ENCODE peak calls at places on chromosome 3, in six cellular contexts. Q, S, U, H, N and M are unnamed samples.

GRCh38 chr3:129123314-129124060 is 1.9 kb upstream of the RAB43 start:
- DNase-seq in U (peak; percentile 21), S (no peak), H (no peak), Q (no peak), N (no peak), M (no peak)

GRCh38 chr3:169420429-169420828 is 243.1 kb downstream of the MECOM start:
- DNase-seq in U (no peak), H (no peak), N (no peak), S (no peak), Q (no peak), M (no peak)

GRCh38 chr3:127803619-127804018 is 18.7 kb downstream of the MGLL start:
- DNase-seq in N (peak; percentile 72), Q (no peak), H (no peak), S (no peak), U (peak; percentile 98), M (no peak)

GRCh38 chr3:185402561-185402960 is 39.6 kb downstream of the MAP3K13 start:
- DNase-seq in S (peak; percentile 35), N (peak; percentile 10), Q (no peak), H (peak; percentile 5), U (peak; percentile 82), M (peak; percentile 27)

GRCh38 chr3:135803291-135803690 is 162.2 kb upstream of the PPP2R3A start:
- DNase-seq in U (peak; percentile 4), Q (no peak), N (no peak), S (no peak), H (no peak), M (no peak)

GRCh38 chr3:64295594-64295993 is 70.3 kb upstream of the PRICKLE2 start:
- DNase-seq in N (peak; percentile 75), S (peak; percentile 32), U (peak; percentile 94), H (no peak), Q (no peak), M (no peak)

GRCh38 chr3:32640939-32641725 is 43.9 kb upstream of the CNOT10 start:
- DNase-seq in Q (no peak), S (no peak), U (no peak), N (no peak), H (peak; percentile 37), M (peak; percentile 78)

GRCh38 chr3:159787191-159787590 is 201.4 kb upstream of the IL12A start:
- DNase-seq in Q (no peak), S (no peak), U (peak; percentile 90), N (peak; percentile 67), H (no peak), M (no peak)